ENCODE peak calls at places on chromosomes 13 and 19, in five cellular contexts. V, K, J, Y and M are unnamed samples.

GRCh38 chr13:109945206-109945960 is 159.0 kb upstream of the IRS2 start:
- DNase-seq in V (no peak), K (peak), Y (peak), J (peak), M (peak)

GRCh38 chr13:74641586-74641985 is 507.4 kb upstream of the KLF12 start:
- DNase-seq in J (peak), Y (no peak), K (peak), V (no peak), M (peak)

GRCh38 chr13:60397693-60398437 is 845 bp downstream of the TDRD3 start:
- DNase-seq in K (peak), J (peak), Y (peak), V (peak), M (peak)

GRCh38 chr19:46383171-46383815 is 30.1 kb downstream of the CCDC8 start:
- DNase-seq in K (no peak), V (no peak), J (no peak), Y (no peak), M (no peak)

GRCh38 chr13:60976367-60976766 is 439.3 kb downstream of the PCDH20 start:
- DNase-seq in V (no peak), Y (no peak), J (no peak), K (no peak), M (no peak)

GRCh38 chr13:40478775-40479174 is 187.7 kb downstream of the FOXO1 start:
- DNase-seq in V (no peak), K (no peak), J (no peak), Y (no peak), M (no peak)

GRCh38 chr19:45179063-45179847 is 671 bp downstream of the BLOC1S3 start:
- DNase-seq in Y (peak), K (peak), V (no peak), J (peak), M (peak)

GRCh38 chr19:10074153-10074552 is 12.0 kb upstream of the SHFL start:
- DNase-seq in Y (peak), K (no peak), V (no peak), J (peak), M (peak)

GRCh38 chr19:51501594-51502263 is at the start of gene SIGLEC12:
- DNase-seq in V (peak), J (no peak), K (no peak), Y (no peak), M (no peak)

GRCh38 chr19:4304509-4305252 is at the start of gene FSD1:
- DNase-seq in K (peak), Y (peak), V (no peak), J (peak), M (peak)

GRCh38 chr13:31756346-31756745 is 17.0 kb downstream of the RXFP2 start:
- DNase-seq in K (peak), Y (peak), V (no peak), J (peak), M (peak)

GRCh38 chr19:45558399-45558878 is 26.2 kb downstream of the OPA3 start:
- DNase-seq in J (peak), V (no peak), K (peak), Y (peak), M (peak)

GRCh38 chr13:32098275-32098674 is 66.7 kb downstream of the FRY start:
- DNase-seq in Y (no peak), K (no peak), J (no peak), V (no peak), M (no peak)

GRCh38 chr13:95382906-95383305 is 81.7 kb upstream of the ABCC4 start:
- DNase-seq in Y (no peak), K (no peak), J (no peak), V (no peak), M (no peak)

GRCh38 chr13:95375706-95376105 is 74.5 kb upstream of the ABCC4 start:
- DNase-seq in V (no peak), Y (no peak), K (no peak), J (no peak), M (no peak)

GRCh38 chr13:95382411-95382810 is 81.2 kb upstream of the ABCC4 start:
- DNase-seq in V (no peak), Y (no peak), K (no peak), J (no peak), M (no peak)

GRCh38 chr13:95378603-95379002 is 77.4 kb upstream of the ABCC4 start:
- DNase-seq in V (no peak), K (no peak), Y (no peak), J (no peak), M (no peak)
- H3K4me3 ChIP-seq in V (no peak), K (no peak), Y (no peak), J (no peak), M (no peak)

DNA sequence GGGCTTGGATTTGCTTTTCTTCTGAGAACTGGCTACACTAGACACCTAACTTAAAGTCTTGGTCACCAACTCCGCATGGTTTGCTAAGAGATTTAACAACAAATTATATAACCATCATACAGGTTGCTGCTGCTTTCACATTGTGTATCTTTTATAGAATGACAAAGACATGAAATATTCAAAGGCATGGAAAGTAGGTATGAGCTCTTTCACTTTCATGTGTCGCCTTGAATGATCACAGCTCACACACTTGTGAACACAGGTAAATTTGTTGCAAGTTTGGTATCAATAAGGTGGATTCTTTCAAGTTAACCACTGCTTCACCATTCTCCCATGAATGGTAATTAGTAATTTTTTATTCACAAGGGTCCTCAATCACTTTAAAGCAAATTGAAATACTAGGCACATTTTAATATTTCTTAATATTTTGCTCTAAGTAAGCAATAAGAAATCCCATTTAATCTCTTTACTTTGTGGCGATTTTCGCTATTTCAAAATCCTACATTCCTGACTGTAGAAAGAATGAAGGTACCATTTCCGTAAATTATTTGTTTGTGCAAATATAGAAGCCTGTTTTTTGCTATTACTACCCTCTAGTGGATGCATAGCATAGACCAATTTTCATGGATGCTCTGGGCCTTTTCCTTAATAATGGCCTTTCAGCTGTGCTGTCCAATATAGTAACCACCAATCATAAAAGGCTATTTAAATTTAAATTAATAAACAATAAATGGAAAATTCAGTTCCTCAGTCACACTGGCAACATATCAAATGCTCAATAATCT is 45.5 kb upstream of the FREM2 start:
- DNase-seq in J (peak), V (no peak), Y (peak), K (no peak), M (peak)
- TF ChIP-seq CTCF in J (peak), V (no peak), Y (peak), K (peak), M (peak)

GRCh38 chr19:5743640-5744039 is 23.2 kb downstream of the CATSPERD start:
- DNase-seq in V (no peak), K (no peak), J (no peak), Y (no peak), M (no peak)

GRCh38 chr19:5751709-5752108 is 31.3 kb downstream of the CATSPERD start:
- DNase-seq in Y (no peak), V (no peak), K (no peak), J (no peak), M (no peak)

GRCh38 chr19:5753743-5754142 is 30.8 kb downstream of the PRR22 start:
- DNase-seq in J (no peak), K (no peak), V (no peak), Y (no peak), M (no peak)

GRCh38 chr19:5749505-5749904 is 29.1 kb downstream of the CATSPERD start:
- DNase-seq in J (no peak), Y (no peak), V (no peak), K (no peak), M (no peak)
- H3K4me3 ChIP-seq in J (no peak), Y (no peak), V (no peak), K (no peak), M (no peak)

GRCh38 chr19:850221-850978 is 1.7 kb upstream of the ELANE start:
- DNase-seq in Y (peak), J (peak), V (peak), K (peak), M (peak)
- TF ChIP-seq CTCF in Y (no peak), J (no peak), V (no peak), K (no peak), M (no peak)

GRCh38 chr19:8396563-8397203 is 6.5 kb downstream of the RAB11B start:
- DNase-seq in Y (peak), J (peak), K (peak), V (no peak), M (peak)

GRCh38 chr19:8395621-8396082 is 5.5 kb downstream of the RAB11B start:
- DNase-seq in Y (no peak), J (no peak), K (no peak), V (no peak), M (no peak)

GRCh38 chr19:8397746-8398721 is 7.9 kb downstream of the RAB11B start:
- DNase-seq in J (no peak), K (no peak), V (no peak), Y (no peak), M (no peak)

GRCh38 chr19:8396185-8396562 is 6.0 kb downstream of the RAB11B start:
- DNase-seq in K (no peak), Y (no peak), V (no peak), J (no peak), M (no peak)

GRCh38 chr19:8397291-8397690 is 7.1 kb downstream of the RAB11B start:
- DNase-seq in V (no peak), K (no peak), J (no peak), Y (no peak), M (no peak)
- H3K4me3 ChIP-seq in V (no peak), K (no peak), J (no peak), Y (no peak), M (no peak)

GRCh38 chr13:98598043-98598442 is 21.1 kb upstream of the STK24 start:
- DNase-seq in V (no peak), Y (peak), J (peak), K (no peak), M (no peak)
- TF ChIP-seq CTCF in V (no peak), Y (peak), J (peak), K (peak), M (peak)